ENCODE peak calls at places on chromosomes 5 and 9, in eight cellular contexts. Z is germinal center; N is iris pigment epithelial cell; X is Peyer's patch; J is mucosa of gallbladder; C is neural crest cell; O is stimulated activated CD4-positive, alpha-beta T cell treated with anti-CD3 and anti-CD28 coated beads, Interleukin-4, amount 100 ng/mL, for 1 hour; S is epithelial cell of prostate. E is an unnamed sample.

GRCh38 chr9:91053824-91054223 is 252.2 kb downstream of the SYK start:
- DNase-seq in Z (no peak), N (no peak), X (no peak), J (no peak), C (no peak), O (no peak), S (no peak), E (no peak)

GRCh38 chr9:89928106-89928505 is 323.3 kb downstream of the GADD45G start:
- DNase-seq in Z (no peak), N (no peak), X (no peak), J (no peak), C (no peak), O (no peak), S (no peak), E (no peak)

GRCh38 chr5:28399211-28399610 is 1360.8 kb upstream of the CDH9 start:
- DNase-seq in Z (no peak), N (no peak), X (no peak), J (no peak), C (no peak), O (no peak), S (no peak), E (no peak)

GRCh38 chr5:124790895-124791732 is 44.7 kb upstream of the ZNF608 start:
- DNase-seq in Z (no peak), N (peak), X (no peak), J (no peak), C (no peak), O (no peak), S (peak), E (no peak)

GRCh38 chr9:124660341-124660801 is 110.7 kb downstream of the NR6A1 start:
- DNase-seq in Z (no peak), N (peak), X (no peak), J (no peak), C (peak), O (no peak), S (no peak), E (no peak)

GRCh38 chr5:77426670-77427069 is 65.4 kb downstream of the WDR41 start:
- DNase-seq in Z (no peak), N (peak), X (no peak), J (no peak), C (no peak), O (no peak), S (no peak), E (no peak)

GRCh38 chr9:108691614-108692013 is 164.2 kb downstream of the ACTL7B start:
- DNase-seq in Z (no peak), N (no peak), X (no peak), J (peak), C (no peak), O (no peak), S (peak), E (no peak)

GRCh38 chr5:151622367-151623097 is 31.4 kb upstream of the FAT2 start:
- DNase-seq in Z (no peak), N (no peak), X (no peak), J (no peak), C (no peak), O (no peak), S (no peak), E (no peak)

GRCh38 chr5:42965934-42966333 is 74.2 kb downstream of the ANXA2R start:
- DNase-seq in Z (no peak), N (no peak), X (no peak), J (no peak), C (no peak), O (no peak), S (no peak), E (no peak)

GRCh38 chr5:177390363-177391300 is 6.4 kb downstream of the SLC34A1 start:
- DNase-seq in Z (peak), N (peak), X (peak), J (peak), C (peak), O (peak), S (no peak), E (peak)

GRCh38 chr5:95283761-95284511 is 958 bp downstream of the MCTP1 start:
- DNase-seq in Z (peak), N (peak), X (no peak), J (no peak), C (peak), O (peak), S (no peak), E (no peak)

GRCh38 chr9:98940278-98940677 is 3.4 kb upstream of the COL15A1 start:
- DNase-seq in Z (no peak), N (no peak), X (no peak), J (no peak), C (no peak), O (no peak), S (no peak), E (no peak)

GRCh38 chr5:139492700-139493192 is 10.2 kb upstream of the STING1 start:
- DNase-seq in Z (no peak), N (peak), X (no peak), J (no peak), C (no peak), O (no peak), S (no peak), E (no peak)

GRCh38 chr5:86968311-86968753 is 299.4 kb upstream of the RASA1 start:
- DNase-seq in Z (no peak), N (peak), X (no peak), J (no peak), C (no peak), O (no peak), S (no peak), E (no peak)

GRCh38 chr5:159113405-159113804 is 13.7 kb upstream of the EBF1 start:
- DNase-seq in Z (no peak), N (no peak), X (no peak), J (no peak), C (no peak), O (no peak), S (no peak), E (no peak)

GRCh38 chr5:136133416-136134383 is 1.1 kb downstream of the SMAD5 start:
- DNase-seq in Z (peak), N (peak), X (peak), J (peak), C (peak), O (no peak), S (no peak), E (no peak)

GRCh38 chr5:73434921-73435320 is 13.7 kb downstream of the FOXD1 start:
- DNase-seq in Z (no peak), N (no peak), X (no peak), J (no peak), C (no peak), O (no peak), S (no peak), E (no peak)

GRCh38 chr5:95817430-95817829 is 5.1 kb downstream of the GLRX start:
- DNase-seq in Z (no peak), N (peak), X (no peak), J (no peak), C (no peak), O (peak), S (no peak), E (no peak)

GRCh38 chr9:87640385-87640795 is 85.5 kb upstream of the CTSL start:
- DNase-seq in Z (no peak), N (peak), X (no peak), J (peak), C (no peak), O (no peak), S (no peak), E (no peak)

GRCh38 chr9:107487521-107488399 is 1.8 kb downstream of the KLF4 start:
- DNase-seq in Z (peak), N (peak), X (no peak), J (peak), C (peak), O (peak), S (no peak), E (no peak)

GRCh38 chr9:17075758-17076485 is 58.9 kb upstream of the CNTLN start:
- DNase-seq in Z (no peak), N (no peak), X (no peak), J (no peak), C (no peak), O (no peak), S (no peak), E (no peak)

E was measured in iPS DF 19.7.